ENCODE peak calls at places on chromosomes 4 and X, in ten cellular contexts. G, A, C, D, S, X, P, T, F and R are unnamed samples.

GRCh38 chr4:10090467-10091250 is 25.9 kb downstream of the WDR1 start:
- DNase-seq in G (no peak), A (no peak), C (no peak), D (no peak), S (no peak), X (no peak), P (no peak), T (no peak), F (no peak), R (no peak)

GRCh38 chr4:75629239-75629638 is 1.1 kb downstream of the CDKL2 start:
- DNase-seq in G (no peak), A (no peak), C (no peak), D (no peak), S (no peak), X (no peak), P (no peak), T (no peak), F (no peak), R (no peak)

GRCh38 chrX:22575161-22575845 is 302.6 kb downstream of the CBLL2 start:
- DNase-seq in G (no peak), A (no peak), C (no peak), D (no peak), S (no peak), X (no peak), P (no peak), T (no peak), F (no peak), R (no peak)

GRCh38 chrX:44935172-44935571 is 62.2 kb downstream of the KDM6A start:
- DNase-seq in G (no peak), A (no peak), C (no peak), D (no peak), S (no peak), X (no peak), P (no peak), T (no peak), F (no peak), R (no peak)

GRCh38 chr4:83208776-83209365 is 75.7 kb downstream of the COQ2 start:
- DNase-seq in G (no peak), A (no peak), C (peak), D (no peak), S (no peak), X (no peak), P (no peak), T (no peak), F (no peak), R (no peak)

GRCh38 chr4:3293410-3294391 is 880 bp downstream of the RGS12 start:
- DNase-seq in G (no peak), A (no peak), C (peak), D (no peak), S (no peak), X (no peak), P (no peak), T (no peak), F (no peak), R (no peak)

GRCh38 chr4:81807927-81808672 is 336.4 kb upstream of the RASGEF1B start:
- DNase-seq in G (no peak), A (no peak), C (peak), D (no peak), S (no peak), X (no peak), P (no peak), T (no peak), F (no peak), R (no peak)

GRCh38 chrX:103730746-103731508 is 20.2 kb downstream of the TMEM31 start:
- DNase-seq in G (no peak), A (no peak), C (no peak), D (no peak), S (no peak), X (no peak), P (no peak), T (no peak), F (no peak), R (peak)

GRCh38 chr4:1396806-1397455 is 9.3 kb downstream of the NKX1-1 start:
- DNase-seq in G (no peak), A (no peak), C (no peak), D (no peak), S (no peak), X (no peak), P (no peak), T (no peak), F (no peak), R (no peak)

GRCh38 chr4:31088600-31089230 is 368.5 kb downstream of the PCDH7 start:
- DNase-seq in G (no peak), A (no peak), C (no peak), D (no peak), S (no peak), X (no peak), P (no peak), T (no peak), F (no peak), R (no peak)